ENCODE peak calls at places on chromosomes 5 and 9, in seven cellular contexts. P is CD4-positive, alpha-beta T cell; D is uterus; S is astrocyte of the spinal cord; V is WTC11; R is neural crest cell; C is MCF 10A. O is an unnamed sample.

GRCh38 chr5:16493261-16493660 is 27.7 kb upstream of the ZNF622 start:
- DNase-seq in R (no peak), S (no peak), C (peak), P (no peak), D (no peak), V (no peak), O (no peak)

GRCh38 chr5:139513852-139514485 is 31.4 kb upstream of the STING1 start:
- DNase-seq in D (no peak), R (no peak), C (no peak), S (no peak), P (no peak), V (no peak), O (no peak)

GRCh38 chr5:67089200-67089725 is 107.3 kb downstream of the CD180 start:
- DNase-seq in C (no peak), S (peak), D (no peak), P (no peak), R (no peak), V (no peak), O (peak)

GRCh38 chr9:94875300-94876063 is 149.0 kb downstream of the AOPEP start:
- DNase-seq in C (no peak), P (no peak), S (no peak), D (no peak), V (no peak), R (no peak), O (no peak)

GRCh38 chr9:138016406-138017187 is 139.0 kb downstream of the CACNA1B start:
- DNase-seq in R (no peak), V (no peak), D (no peak), C (no peak), S (no peak), P (no peak), O (no peak)

GRCh38 chr9:114467226-114467750 is 38.0 kb downstream of the WHRN start:
- DNase-seq in P (no peak), D (no peak), R (no peak), C (no peak), S (no peak), V (no peak), O (no peak)

GRCh38 chr5:34608368-34608767 is 47.8 kb upstream of the RAI14 start:
- DNase-seq in P (no peak), S (no peak), C (no peak), D (no peak), R (no peak), V (no peak), O (no peak)

GRCh38 chr5:78537821-78538220 is 110.8 kb downstream of the LHFPL2 start:
- DNase-seq in C (peak), P (no peak), V (peak), S (peak), R (no peak), D (peak), O (peak)

GRCh38 chr5:11596657-11597071 is 307.6 kb downstream of the CTNND2 start:
- DNase-seq in V (no peak), P (no peak), R (no peak), C (no peak), D (no peak), S (no peak), O (no peak)

GRCh38 chr9:130297371-130297770 is 31.8 kb downstream of the HMCN2 start:
- DNase-seq in S (no peak), D (no peak), V (no peak), R (no peak), C (no peak), P (no peak), O (no peak)

GRCh38 chr5:44536650-44537260 is 147.5 kb upstream of the FGF10 start:
- DNase-seq in R (peak), D (peak), P (no peak), C (peak), S (peak), V (peak), O (peak)

GRCh38 chr5:3818612-3819011 is 223.0 kb downstream of the IRX1 start:
- DNase-seq in D (no peak), S (no peak), R (no peak), V (no peak), C (no peak), P (no peak), O (no peak)

GRCh38 chr5:55227738-55228430 is 769 bp upstream of the MCIDAS start:
- DNase-seq in S (no peak), V (no peak), D (no peak), P (no peak), C (no peak), R (no peak), O (no peak)

GRCh38 chr9:27925815-27926214 is 352.5 kb upstream of the C9orf72 start:
- DNase-seq in R (no peak), C (no peak), V (no peak), D (no peak), S (no peak), P (no peak), O (no peak)

GRCh38 chr5:171606414-171607024 is 179.1 kb upstream of the SMIM23 start:
- DNase-seq in D (no peak), C (peak), P (no peak), S (no peak), V (no peak), R (no peak), O (peak)

GRCh38 chr9:137951107-137951506 is 73.5 kb downstream of the CACNA1B start:
- DNase-seq in S (no peak), P (no peak), V (no peak), R (no peak), D (no peak), C (no peak), O (no peak)

GRCh38 chr5:169746147-169746694 is 109.1 kb downstream of the DOCK2 start:
- DNase-seq in V (no peak), D (no peak), P (no peak), S (no peak), R (no peak), C (no peak), O (no peak)

GRCh38 chr9:8883313-8883712 is 1083.7 kb upstream of the DMAC1 start:
- DNase-seq in V (no peak), D (no peak), C (no peak), P (no peak), S (no peak), R (no peak), O (no peak)

GRCh38 chr5:6850033-6850432 is 136.8 kb downstream of the TENT4A start:
- DNase-seq in R (no peak), P (no peak), S (no peak), C (no peak), D (no peak), V (no peak), O (no peak)

GRCh38 chr9:22141906-22142305 is 132.8 kb upstream of the CDKN2B start:
- DNase-seq in V (no peak), S (peak), C (no peak), D (no peak), P (no peak), R (no peak), O (peak)

GRCh38 chr5:151692312-151692711 is 5.6 kb upstream of the SPARC start:
- DNase-seq in R (no peak), D (no peak), C (peak), P (no peak), V (no peak), S (no peak), O (no peak)

GRCh38 chr5:112208699-112209615 is 210.1 kb downstream of the EPB41L4A start:
- DNase-seq in R (no peak), D (no peak), V (no peak), S (no peak), P (no peak), C (no peak), O (no peak)

GRCh38 chr9:92947268-92948031 is at the start of gene FGD3:
- DNase-seq in C (no peak), P (no peak), D (no peak), S (no peak), R (peak), V (no peak), O (no peak)

GRCh38 chr5:58294598-58295298 is 165.1 kb downstream of the PLK2 start:
- DNase-seq in V (no peak), P (no peak), R (no peak), D (no peak), S (peak), C (no peak), O (peak)

GRCh38 chr5:38598994-38599611 is 42.7 kb upstream of the LIFR start:
- DNase-seq in P (no peak), C (peak), V (no peak), D (no peak), S (peak), R (no peak), O (peak)

GRCh38 chr5:153491408-153491807 is 938 bp downstream of the GRIA1 start:
- DNase-seq in S (no peak), C (no peak), V (no peak), D (no peak), R (no peak), P (no peak), O (no peak)

GRCh38 chr9:128636024-128636390 is 20.6 kb downstream of the DYNC2I2 start:
- DNase-seq in P (no peak), R (no peak), C (peak), V (peak), S (no peak), D (no peak), O (no peak)
- TF ChIP-seq CTCF in P (no peak), R (no peak), C (peak), V (no peak), S (peak), D (no peak), O (no peak)

GRCh38 chr9:133396952-133397351 is 20.8 kb downstream of the STKLD1 start:
- DNase-seq in R (peak), D (no peak), P (no peak), V (peak), S (peak), C (no peak), O (peak)
- TF ChIP-seq CTCF in R (peak), D (no peak), P (no peak), V (peak), S (peak), C (peak), O (peak)

GRCh38 chr9:89924611-89925010 is 319.8 kb downstream of the GADD45G start:
- DNase-seq in P (no peak), V (no peak), R (no peak), D (no peak), S (no peak), C (no peak), O (no peak)
- TF ChIP-seq CTCF in P (no peak), V (no peak), R (no peak), D (no peak), S (no peak), C (no peak), O (no peak)

GRCh38 chr5:14812166-14812565 is 59.4 kb downstream of the ANKH start:
- DNase-seq in C (no peak), V (no peak), R (no peak), D (no peak), S (no peak), P (no peak), O (no peak)
- TF ChIP-seq CTCF in C (no peak), V (no peak), R (no peak), D (no peak), S (no peak), P (no peak), O (no peak)

DNA sequence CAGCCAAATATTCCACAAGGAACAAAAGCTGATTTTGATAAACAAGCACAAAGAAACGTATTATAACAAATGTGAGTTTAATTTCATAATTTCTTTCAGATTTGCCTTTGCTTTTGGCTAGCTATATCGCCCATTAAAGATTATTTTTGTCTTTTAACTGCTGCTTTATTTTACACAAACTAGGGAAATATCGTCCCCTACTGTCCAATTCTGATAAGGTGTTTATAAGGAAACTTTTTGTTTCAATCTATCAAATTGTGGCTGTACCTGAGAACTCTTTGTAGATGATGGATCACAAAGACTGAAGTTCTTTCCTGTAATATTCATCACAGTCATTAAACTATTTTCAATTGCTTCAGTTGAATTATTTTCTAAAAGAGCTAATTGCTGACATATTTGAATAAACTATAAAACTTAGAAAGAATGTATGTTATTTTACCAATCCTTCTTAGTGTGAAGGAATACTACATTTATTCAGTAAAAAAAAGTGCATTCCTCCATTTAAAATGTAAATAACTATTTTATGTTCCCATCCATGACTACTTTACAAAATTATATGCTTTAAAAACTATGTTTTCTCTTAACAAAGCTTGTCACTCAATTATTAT is 431.3 kb upstream of the ITGA1 start:
- DNase-seq in D (no peak), S (peak), R (no peak), P (no peak), C (peak), V (no peak), O (peak)
- TF ChIP-seq CTCF in D (no peak), S (peak), R (peak), P (no peak), C (peak), V (peak), O (peak)

GRCh38 chr9:116360974-116361373 is 207.4 kb downstream of the PAPPA start:
- DNase-seq in C (no peak), V (no peak), P (no peak), R (no peak), S (no peak), D (no peak), O (no peak)

GRCh38 chr9:116368680-116369079 is 215.1 kb downstream of the PAPPA start:
- DNase-seq in D (no peak), C (no peak), R (no peak), S (no peak), V (no peak), P (no peak), O (no peak)

GRCh38 chr9:116361558-116361957 is 208.0 kb downstream of the PAPPA start:
- DNase-seq in R (no peak), S (no peak), V (no peak), D (no peak), C (no peak), P (no peak), O (no peak)

GRCh38 chr9:116362493-116362892 is 208.9 kb downstream of the PAPPA start:
- DNase-seq in V (no peak), C (no peak), R (no peak), D (no peak), S (no peak), P (no peak), O (no peak)

DNA sequence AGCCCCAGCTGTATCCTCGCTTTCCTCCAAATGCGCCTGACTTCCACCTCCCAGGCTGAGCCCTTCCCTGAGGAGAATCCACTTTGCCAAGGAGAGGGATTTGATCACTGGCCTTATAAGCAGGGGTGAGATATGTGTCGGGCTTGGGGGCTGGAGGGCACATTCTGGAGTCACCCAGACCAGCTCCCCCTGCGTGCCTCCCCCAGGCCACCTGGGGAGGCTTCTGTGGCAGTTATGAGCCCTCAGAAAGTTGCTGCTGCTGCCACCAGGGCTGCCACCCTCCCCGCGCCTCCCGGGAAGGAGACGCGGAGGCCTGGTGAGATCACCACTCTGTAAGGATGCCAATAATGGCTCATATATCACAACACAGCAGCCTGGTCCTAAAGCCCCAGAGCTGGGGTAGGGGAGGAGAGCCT is 211.5 kb downstream of the PAPPA start:
- DNase-seq in P (no peak), D (peak), V (no peak), R (no peak), S (peak), C (peak), O (peak)
- TF ChIP-seq CTCF in P (no peak), D (no peak), V (no peak), R (no peak), S (peak), C (no peak), O (no peak)

GRCh38 chr5:2475902-2476301 is 275.6 kb downstream of the IRX2 start:
- DNase-seq in D (no peak), S (no peak), R (no peak), C (no peak), P (no peak), V (no peak), O (no peak)
- TF ChIP-seq CTCF in D (no peak), S (no peak), R (no peak), C (no peak), P (no peak), V (no peak), O (no peak)

GRCh38 chr5:892390-893136 is at the start of the genes BRD9 and TRIP13:
- DNase-seq in D (peak), R (peak), S (peak), C (peak), P (peak), V (peak), O (peak)
- TF ChIP-seq CTCF in D (no peak), R (peak), S (no peak), C (no peak), P (no peak), V (no peak), O (no peak)

GRCh38 chr5:2207966-2208544 is 325.3 kb upstream of the IRX4 start:
- DNase-seq in P (no peak), C (peak), R (peak), V (peak), D (no peak), S (no peak), O (peak)
- TF ChIP-seq CTCF in P (no peak), C (peak), R (peak), V (no peak), D (no peak), S (no peak), O (no peak)

GRCh38 chr9:136502940-136503550 is 20.2 kb upstream of the SEC16A start:
- DNase-seq in S (no peak), C (no peak), D (no peak), R (no peak), P (no peak), V (no peak), O (no peak)
- TF ChIP-seq CTCF in S (peak), C (no peak), D (no peak), R (no peak), P (no peak), V (no peak), O (no peak)

O was measured in fibroblast of mammary gland.